ENCODE peak calls at places on chromosome 18, in four cellular contexts. W is left lung, L is lower lobe of right lung, T is iPS DF 6.9. H is an unnamed sample.

GRCh38 chr18:394997-395383 is 105.5 kb downstream of the COLEC12 start:
- DNase-seq in L (no peak), W (no peak), T (no peak), H (no peak)

GRCh38 chr18:6132751-6133368 is 237.5 kb upstream of the TMEM200C start:
- DNase-seq in W (no peak), T (no peak), L (no peak), H (no peak)

GRCh38 chr18:741931-742512 is 29.6 kb upstream of the ENOSF1 start:
- DNase-seq in T (no peak), W (no peak), L (no peak), H (no peak)

GRCh38 chr18:32200766-32201165 is 10.9 kb downstream of the MEP1B start:
- DNase-seq in W (no peak), L (no peak), T (no peak), H (no peak)

GRCh38 chr18:48573632-48574293 is 34.9 kb downstream of the CTIF start:
- DNase-seq in T (no peak), L (no peak), W (no peak), H (no peak)

GRCh38 chr18:9147440-9148238 is 11.1 kb downstream of the ANKRD12 start:
- DNase-seq in W (no peak), T (no peak), L (no peak), H (no peak)

GRCh38 chr18:48161911-48162698 is 231.6 kb upstream of the SMAD2 start:
- DNase-seq in T (no peak), W (no peak), L (no peak), H (no peak)

GRCh38 chr18:63266888-63267790 is 52.4 kb downstream of the BCL2 start:
- DNase-seq in T (no peak), L (no peak), W (no peak), H (no peak)

GRCh38 chr18:26436176-26437031 is 111.9 kb downstream of the KCTD1 start:
- DNase-seq in L (no peak), T (no peak), W (no peak), H (no peak)

GRCh38 chr18:68723539-68723938 is 8.6 kb upstream of the TMX3 start:
- DNase-seq in L (no peak), W (no peak), T (no peak), H (no peak)

GRCh38 chr18:79856119-79857080 is 58.7 kb downstream of the KCNG2 start:
- DNase-seq in L (no peak), W (peak), T (peak), H (no peak)

GRCh38 chr18:35582310-35582682 is 756 bp downstream of the GALNT1 start:
- DNase-seq in L (no peak), T (no peak), W (no peak), H (no peak)

GRCh38 chr18:302097-302496 is 34.2 kb upstream of the THOC1 start:
- DNase-seq in W (no peak), L (no peak), T (no peak), H (no peak)

GRCh38 chr18:13625355-13625754 is 101.0 kb downstream of the FAM210A start:
- DNase-seq in W (no peak), T (no peak), L (no peak), H (no peak)

GRCh38 chr18:58803978-58804377 is 60.7 kb upstream of the ZNF532 start:
- DNase-seq in T (no peak), W (no peak), L (no peak), H (no peak)

GRCh38 chr18:9965711-9966624 is 52.2 kb downstream of the VAPA start:
- DNase-seq in W (no peak), T (no peak), L (no peak), H (no peak)

GRCh38 chr18:56038258-56039030 is 450.5 kb upstream of the TCF4 start:
- DNase-seq in L (no peak), W (no peak), T (no peak), H (no peak)

GRCh38 chr18:35386600-35387366 is 9.6 kb upstream of the ZNF396 start:
- DNase-seq in L (peak), T (no peak), W (no peak), H (no peak)

GRCh38 chr18:36177913-36178312 is 9.4 kb upstream of the MOCOS start:
- DNase-seq in T (no peak), L (no peak), W (no peak), H (no peak)

GRCh38 chr18:7002107-7002506 is 115.5 kb downstream of the LAMA1 start:
- DNase-seq in T (no peak), W (no peak), L (no peak), H (no peak)

GRCh38 chr18:79552140-79552631 is 127.4 kb upstream of the CTDP1 start:
- DNase-seq in W (peak), T (no peak), L (no peak), H (no peak)

GRCh38 chr18:58391932-58392331 is 237.0 kb downstream of the ALPK2 start:
- DNase-seq in W (no peak), L (no peak), T (no peak), H (no peak)

GRCh38 chr18:33135951-33136660 is 304.4 kb downstream of the CCDC178 start:
- DNase-seq in T (no peak), L (no peak), W (no peak), H (no peak)

GRCh38 chr18:74413811-74414210 is 43.3 kb downstream of the DIPK1C start:
- DNase-seq in T (no peak), L (no peak), W (no peak), H (no peak)

GRCh38 chr18:35775887-35776286 is 194.3 kb downstream of the GALNT1 start:
- DNase-seq in T (no peak), W (no peak), L (no peak), H (no peak)

GRCh38 chr18:79410171-79410641 is 14.5 kb downstream of the NFATC1 start:
- DNase-seq in L (peak), T (no peak), W (peak), H (no peak)

GRCh38 chr18:57352761-57353136 is 392 bp downstream of the ST8SIA3 start:
- DNase-seq in W (peak), L (no peak), T (no peak), H (no peak)

GRCh38 chr18:715626-716025 is 3.2 kb upstream of the ENOSF1 start:
- DNase-seq in T (no peak), W (no peak), L (no peak), H (no peak)

GRCh38 chr18:61569176-61569892 is 236.1 kb downstream of the CDH20 start:
- DNase-seq in L (no peak), T (no peak), W (no peak), H (no peak)

GRCh38 chr18:494602-494983 is 5.9 kb downstream of the COLEC12 start:
- DNase-seq in W (no peak), L (no peak), T (no peak), H (no peak)

GRCh38 chr18:32770651-32771168 is 2.1 kb downstream of the KLHL14 start:
- DNase-seq in T (no peak), L (no peak), W (peak), H (peak)

GRCh38 chr18:48949606-48950535 is 894 bp downstream of the SMAD7 start:
- DNase-seq in L (peak), T (no peak), W (peak), H (peak)

GRCh38 chr18:57697434-57697833 is 75.8 kb upstream of the NARS1 start:
- DNase-seq in L (no peak), T (no peak), W (no peak), H (no peak)

GRCh38 chr18:21134895-21135294 is 23.3 kb upstream of the ROCK1 start:
- DNase-seq in W (no peak), T (no peak), L (no peak), H (no peak)

GRCh38 chr18:55086931-55087330 is 127.7 kb upstream of the CCDC68 start:
- DNase-seq in L (no peak), T (no peak), W (no peak), H (no peak)

GRCh38 chr18:9575558-9575957 is 38.8 kb downstream of the PPP4R1 start:
- DNase-seq in T (peak), W (no peak), L (peak), H (peak)

GRCh38 chr18:12329125-12329698 is 21.2 kb downstream of the TUBB6 start:
- DNase-seq in T (no peak), W (no peak), L (no peak), H (no peak)
- H3K4me3 ChIP-seq in T (no peak), W (no peak), L (no peak), H (no peak)

GRCh38 chr18:3441290-3441689 is 8.7 kb upstream of the TGIF1 start:
- DNase-seq in W (no peak), L (no peak), T (no peak), H (peak)
- H3K4me3 ChIP-seq in W (no peak), L (no peak), T (no peak), H (no peak)

GRCh38 chr18:23879966-23880565 is 134.5 kb upstream of the TTC39C start:
- DNase-seq in W (no peak), T (no peak), L (no peak), H (no peak)
- H3K4me3 ChIP-seq in W (no peak), T (no peak), L (no peak), H (no peak)

GRCh38 chr18:22164337-22165048 is 4.9 kb upstream of the GATA6 start:
- DNase-seq in W (no peak), L (no peak), T (no peak), H (peak)
- H3K4me3 ChIP-seq in W (peak), L (peak), T (no peak), H (peak)

GRCh38 chr18:76821356-76821874 is 942 bp upstream of the ZNF236 start:
- DNase-seq in T (no peak), L (no peak), W (no peak), H (no peak)

GRCh38 chr18:76822510-76823165 is at the start of gene ZNF236:
- DNase-seq in L (peak), T (no peak), W (peak), H (peak)

GRCh38 chr18:76821875-76822509 is 365 bp upstream of the ZNF236 start:
- DNase-seq in T (no peak), L (peak), W (peak), H (peak)

GRCh38 chr18:76817888-76818611 is 4.3 kb upstream of the ZNF236 start:
- DNase-seq in W (no peak), T (no peak), L (no peak), H (no peak)

DNA sequence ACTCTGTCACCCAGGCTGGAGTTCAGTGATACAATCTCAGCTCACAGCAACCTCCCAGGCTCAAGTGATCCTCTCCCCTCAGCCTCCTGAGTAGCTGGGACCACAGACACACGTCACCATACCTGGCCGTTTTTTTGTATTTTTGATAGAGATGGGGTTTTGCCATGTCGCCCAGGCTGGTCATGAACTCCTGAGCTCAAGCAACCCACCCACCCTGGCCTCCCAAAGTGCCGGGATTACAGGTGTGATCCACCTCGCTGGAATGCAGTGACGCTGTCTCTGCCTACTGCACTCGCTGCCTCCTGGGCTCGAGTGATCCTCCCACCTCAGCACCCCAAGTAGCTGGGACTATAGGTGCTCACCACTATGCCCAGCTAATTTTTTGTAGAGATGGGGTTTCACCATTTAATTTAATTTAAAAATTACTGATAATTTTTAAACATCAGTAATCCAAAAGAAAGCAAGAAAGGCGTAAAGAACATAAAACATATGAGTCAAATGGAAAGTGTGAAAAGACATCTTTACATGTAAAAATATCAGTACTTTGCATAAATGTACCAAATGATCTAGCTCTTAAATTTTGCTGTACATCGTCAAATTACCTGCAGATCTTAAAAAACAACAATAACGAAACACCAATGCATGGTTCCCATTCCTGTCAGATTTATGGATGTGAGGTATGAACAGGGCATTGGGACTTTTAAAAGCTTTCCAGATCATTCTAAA is 2.8 kb upstream of the ZNF236 start:
- DNase-seq in W (no peak), T (no peak), L (no peak), H (no peak)
- H3K4me3 ChIP-seq in W (no peak), T (no peak), L (no peak), H (no peak)

DNA sequence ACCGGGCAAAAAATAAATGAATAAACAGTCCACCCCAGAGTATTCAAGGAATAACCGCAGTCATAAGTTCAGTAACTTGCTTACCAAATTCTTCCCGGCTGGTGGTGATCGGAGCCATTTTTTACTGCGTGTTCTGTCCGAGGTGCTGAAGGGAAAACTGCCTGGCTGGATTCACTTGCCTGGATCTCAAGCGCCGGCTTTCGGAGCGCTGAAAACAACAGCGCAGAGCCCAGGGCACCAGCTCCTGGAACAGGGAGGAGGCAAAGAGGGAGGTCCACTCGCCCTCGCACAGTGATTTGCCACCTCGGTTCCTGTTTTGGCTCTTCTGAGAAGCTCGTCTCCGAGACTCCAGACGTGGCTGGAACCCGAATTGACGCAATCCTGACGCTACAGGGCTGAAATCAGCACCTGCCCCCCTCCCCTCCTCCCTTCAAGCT is at the start of gene SYT4:
- DNase-seq in L (no peak), W (peak), T (peak), H (peak)
- H3K4me3 ChIP-seq in L (no peak), W (no peak), T (peak), H (no peak)